ENCODE peak calls at places on chromosome 10, in five cellular contexts. U is M059J; V is AG09319; X is fibroblast of the conjunctiva; D is activated CD4-positive, CD25-positive, alpha-beta regulatory T cell. A is an unnamed sample.
A peak's percentile ranks its signal among the peaks of the same experiment; 100 is the strongest.

GRCh38 chr10:97138174-97138573 is 47.6 kb downstream of the SLIT1 start:
- DNase-seq in U (no peak), V (no peak), X (no peak), D (no peak), A (no peak)

GRCh38 chr10:17003151-17003550 is 126.5 kb downstream of the CUBN start:
- DNase-seq in U (peak; percentile 91), V (no peak), X (no peak), D (no peak), A (peak; percentile 77)

GRCh38 chr10:123748711-123749110 is 82.6 kb downstream of the GPR26 start:
- DNase-seq in U (no peak), V (no peak), X (no peak), D (no peak), A (no peak)

GRCh38 chr10:42866115-42866995 is 83.8 kb downstream of the BMS1 start:
- DNase-seq in U (peak; percentile 62), V (peak; percentile 32), X (peak; percentile 42), D (no peak), A (peak; percentile 92)

GRCh38 chr10:114307731-114308130 is 68.7 kb downstream of the VWA2 start:
- DNase-seq in U (no peak), V (no peak), X (no peak), D (no peak), A (no peak)

GRCh38 chr10:71409516-71410104 is 12.9 kb downstream of the CDH23 start:
- DNase-seq in U (no peak), V (no peak), X (no peak), D (no peak), A (no peak)

GRCh38 chr10:113644185-113645120 is 19.4 kb downstream of the NRAP start:
- DNase-seq in U (peak; percentile 71), V (no peak), X (no peak), D (no peak), A (no peak)

GRCh38 chr10:36578306-36578705 is 547.1 kb upstream of the ANKRD30A start:
- DNase-seq in U (peak; percentile 74), V (no peak), X (no peak), D (no peak), A (no peak)

GRCh38 chr10:117320050-117320665 is 55.1 kb downstream of the PDZD8 start:
- DNase-seq in U (peak; percentile 24), V (no peak), X (no peak), D (no peak), A (no peak)

GRCh38 chr10:86415099-86415498 is 48.5 kb upstream of the GRID1 start:
- DNase-seq in U (no peak), V (no peak), X (no peak), D (no peak), A (no peak)

GRCh38 chr10:4691776-4692175 is 134.2 kb upstream of the AKR1E2 start:
- DNase-seq in U (peak; percentile 63), V (no peak), X (no peak), D (no peak), A (no peak)

GRCh38 chr10:50325449-50326188 is 74.3 kb upstream of the ASAH2 start:
- DNase-seq in U (peak; percentile 95), V (peak; percentile 81), X (peak; percentile 89), D (no peak), A (no peak)

GRCh38 chr10:73239908-73240307 is 7.1 kb downstream of the DNAJC9 start:
- DNase-seq in U (no peak), V (no peak), X (no peak), D (no peak), A (no peak)

GRCh38 chr10:126250527-126251310 is 137.6 kb downstream of the ADAM12 start:
- DNase-seq in U (no peak), V (no peak), X (no peak), D (no peak), A (no peak)

GRCh38 chr10:111289467-111289866 is 212.6 kb downstream of the ADRA2A start:
- DNase-seq in U (no peak), V (no peak), X (no peak), D (no peak), A (peak; percentile 14)

GRCh38 chr10:8283986-8284385 is 229.5 kb downstream of the GATA3 start:
- DNase-seq in U (peak; percentile 38), V (no peak), X (no peak), D (no peak), A (peak; percentile 47)

GRCh38 chr10:62005281-62005680 is 103.8 kb downstream of the ARID5B start:
- DNase-seq in U (no peak), V (no peak), X (no peak), D (no peak), A (no peak)

GRCh38 chr10:60353519-60354258 is 36.0 kb downstream of the ANK3 start:
- DNase-seq in U (no peak), V (no peak), X (peak; percentile 43), D (no peak), A (no peak)

GRCh38 chr10:93445097-93445960 is 36.8 kb downstream of the MYOF start:
- DNase-seq in U (peak; percentile 100), V (peak; percentile 98), X (peak; percentile 97), D (no peak), A (peak; percentile 98)

GRCh38 chr10:15482168-15482567 is 111.1 kb upstream of the FAM171A1 start:
- DNase-seq in U (no peak), V (no peak), X (no peak), D (no peak), A (no peak)

GRCh38 chr10:125521721-125522680 is 161.0 kb downstream of the TEX36 start:
- DNase-seq in U (peak; percentile 7), V (no peak), X (no peak), D (no peak), A (peak; percentile 17)

GRCh38 chr10:43402176-43402575 is 6.8 kb downstream of the HNRNPF start:
- DNase-seq in U (no peak), V (no peak), X (no peak), D (no peak), A (no peak)

GRCh38 chr10:70518695-70519094 is 40.1 kb downstream of the PALD1 start:
- DNase-seq in U (peak; percentile 83), V (no peak), X (no peak), D (no peak), A (no peak)

GRCh38 chr10:14954001-14954770 is at the start of gene DCLRE1C:
- DNase-seq in U (peak; percentile 86), V (peak; percentile 53), X (peak; percentile 65), D (peak; percentile 77), A (peak; percentile 97)

GRCh38 chr10:113520606-113521481 is 32.0 kb upstream of the HABP2 start:
- DNase-seq in U (peak; percentile 60), V (peak; percentile 80), X (peak; percentile 75), D (no peak), A (no peak)

GRCh38 chr10:133422821-133423771 is 1.3 kb downstream of the SPRN start:
- DNase-seq in U (no peak), V (no peak), X (no peak), D (no peak), A (no peak)

GRCh38 chr10:6473430-6473829 is 106.6 kb downstream of the PRKCQ start:
- DNase-seq in U (peak; percentile 44), V (no peak), X (no peak), D (no peak), A (no peak)

GRCh38 chr10:113854757-113855626 is 531 bp downstream of the NHLRC2 start:
- DNase-seq in U (peak; percentile 60), V (no peak), X (no peak), D (peak; percentile 37), A (no peak)